ENCODE peak calls at places on chromosomes 12 and 14, in ten cellular contexts. J is GM19239; Y is effector memory CD4-positive, alpha-beta T cell; L is activated CD8-positive, alpha-beta memory T cell treated with anti-CD3 and anti-CD28 coated beads for 24 hours; N is stimulated activated CD8-positive, alpha-beta memory T cell treated with anti-CD3 and anti-CD28 coated beads, Interleukin-15, amount 100 ng/mL, for 24 hours; B is omental fat pad; U is amniotic stem cell; G is NCI-H187 treated with DMSO at 0.1 percent for 48 hours; F is ELF-1; K is SW480. O is an unnamed sample.

GRCh38 chr12:76032043-76032981 is 736 bp upstream of the PHLDA1 start:
- DNase-seq in J (no peak), Y (no peak), L (peak; percentile 77), N (no peak), B (no peak), U (no peak), G (no peak), F (peak; percentile 84), K (peak; percentile 79), O (no peak)

GRCh38 chr12:95339086-95339788 is 121.6 kb downstream of the VEZT start:
- DNase-seq in J (no peak), Y (no peak), L (no peak), N (no peak), B (no peak), U (no peak), G (no peak), F (no peak), K (no peak), O (no peak)

GRCh38 chr14:99899578-99900178 is 106.5 kb downstream of the EML1 start:
- DNase-seq in J (no peak), Y (no peak), L (no peak), N (no peak), B (no peak), U (no peak), G (no peak), F (no peak), K (peak; percentile 35), O (no peak)

GRCh38 chr14:75604979-75605825 is 26.8 kb downstream of the FLVCR2 start:
- DNase-seq in J (no peak), Y (no peak), L (no peak), N (no peak), B (no peak), U (no peak), G (no peak), F (no peak), K (peak; percentile 16), O (no peak)

GRCh38 chr12:108640802-108641445 is 7.2 kb upstream of the SELPLG start:
- DNase-seq in J (no peak), Y (no peak), L (no peak), N (no peak), B (no peak), U (no peak), G (peak; percentile 58), F (no peak), K (no peak), O (no peak)

GRCh38 chr12:85441740-85442139 is 161.7 kb downstream of the ALX1 start:
- DNase-seq in J (no peak), Y (no peak), L (no peak), N (no peak), B (no peak), U (peak; percentile 47), G (no peak), F (no peak), K (no peak), O (no peak)

GRCh38 chr12:89756638-89757321 is 48.1 kb upstream of the ATP2B1 start:
- DNase-seq in J (peak; percentile 28), Y (no peak), L (no peak), N (no peak), B (no peak), U (peak; percentile 98), G (no peak), F (no peak), K (peak; percentile 96), O (no peak)

GRCh38 chr12:53042607-53043454 is 7.0 kb upstream of the TNS2 start:
- DNase-seq in J (no peak), Y (no peak), L (peak; percentile 59), N (no peak), B (no peak), U (no peak), G (no peak), F (no peak), K (no peak), O (no peak)

GRCh38 chr12:55974308-55974724 is 438 bp downstream of the RAB5B start:
- DNase-seq in J (no peak), Y (no peak), L (no peak), N (no peak), B (no peak), U (peak; percentile 26), G (no peak), F (peak; percentile 80), K (peak; percentile 48), O (no peak)

GRCh38 chr12:51361419-51362016 is 15.0 kb upstream of the CELA1 start:
- DNase-seq in J (no peak), Y (no peak), L (no peak), N (no peak), B (no peak), U (no peak), G (no peak), F (no peak), K (no peak), O (no peak)

GRCh38 chr14:101505216-101505970 is 55.9 kb upstream of the DIO3 start:
- DNase-seq in J (no peak), Y (no peak), L (no peak), N (no peak), B (no peak), U (no peak), G (no peak), F (no peak), K (no peak), O (peak; percentile 37)

GRCh38 chr12:78584695-78585094 is 279.9 kb upstream of the SYT1 start:
- DNase-seq in J (no peak), Y (no peak), L (no peak), N (no peak), B (no peak), U (no peak), G (no peak), F (peak; percentile 37), K (no peak), O (no peak)

GRCh38 chr12:122081108-122081696 is 2.6 kb downstream of the MLXIP start:
- DNase-seq in J (no peak), Y (no peak), L (no peak), N (no peak), B (no peak), U (no peak), G (no peak), F (no peak), K (no peak), O (no peak)

GRCh38 chr12:32444895-32445294 is 45.5 kb downstream of the FGD4 start:
- DNase-seq in J (no peak), Y (no peak), L (no peak), N (no peak), B (no peak), U (no peak), G (no peak), F (no peak), K (peak; percentile 91), O (no peak)

GRCh38 chr12:6951551-6952120 is 480 bp downstream of the PTPN6 start:
- DNase-seq in J (no peak), Y (no peak), L (no peak), N (no peak), B (no peak), U (no peak), G (no peak), F (no peak), K (no peak), O (no peak)

GRCh38 chr12:3680919-3681594 is 71.9 kb downstream of the CRACR2A start:
- DNase-seq in J (no peak), Y (no peak), L (no peak), N (no peak), B (no peak), U (no peak), G (no peak), F (no peak), K (no peak), O (no peak)

GRCh38 chr12:93322784-93323183 is 54.9 kb upstream of the NUDT4 start:
- DNase-seq in J (no peak), Y (no peak), L (no peak), N (no peak), B (no peak), U (no peak), G (no peak), F (no peak), K (peak; percentile 81), O (no peak)

GRCh38 chr12:15155271-15155670 is 65.9 kb downstream of the RERG start:
- DNase-seq in J (no peak), Y (no peak), L (no peak), N (no peak), B (no peak), U (no peak), G (no peak), F (peak; percentile 10), K (no peak), O (no peak)

GRCh38 chr14:88698651-88699050 is 94.1 kb downstream of the EML5 start:
- DNase-seq in J (no peak), Y (no peak), L (no peak), N (no peak), B (no peak), U (no peak), G (no peak), F (no peak), K (no peak), O (no peak)

GRCh38 chr12:113347-113746 is 46.8 kb downstream of the IQSEC3 start:
- DNase-seq in J (no peak), Y (no peak), L (no peak), N (no peak), B (no peak), U (no peak), G (no peak), F (no peak), K (peak; percentile 66), O (no peak)

GRCh38 chr12:26768611-26769603 is 64.1 kb downstream of the ITPR2 start:
- DNase-seq in J (no peak), Y (no peak), L (no peak), N (no peak), B (no peak), U (no peak), G (no peak), F (no peak), K (peak; percentile 100), O (no peak)

GRCh38 chr12:46915082-46915481 is 89.3 kb upstream of the SLC38A4 start:
- DNase-seq in J (no peak), Y (no peak), L (no peak), N (no peak), B (no peak), U (peak; percentile 41), G (no peak), F (no peak), K (no peak), O (no peak)

GRCh38 chr12:31035944-31036665 is 37.6 kb upstream of the DDX11 start:
- DNase-seq in J (no peak), Y (no peak), L (no peak), N (no peak), B (no peak), U (no peak), G (no peak), F (no peak), K (peak; percentile 38), O (no peak)

O was measured in mesothelial cell of epicardium.